ENCODE peak calls at places on chromosomes 6 and 20, in four cellular contexts. One of them, this sample, is unnamed. For H3K4me1, the result is how much of the 10 kb centered on the place peaks cover.

GRCh38 chr20:20611165-20611564 is 101.3 kb downstream of the RALGAPA2 start:
- DNase-seq in GM12878: no peak
- DNase-seq in K562: no peak
- DNase-seq in SK-N-SH: no peak
- DNase-seq in this sample: peak

GRCh38 chr20:57928181-57928967 is 218.6 kb upstream of the PMEPA1 start:
- DNase-seq in GM12878: no peak
- DNase-seq in K562: no peak
- DNase-seq in SK-N-SH: no peak
- DNase-seq in this sample: no peak

GRCh38 chr6:144019929-144020328 is 11.9 kb upstream of the PLAGL1 start:
- DNase-seq in GM12878: no peak
- DNase-seq in K562: no peak
- DNase-seq in SK-N-SH: no peak
- DNase-seq in this sample: no peak

GRCh38 chr20:12638633-12639360 is 370.0 kb upstream of the SPTLC3 start:
- DNase-seq in GM12878: no peak
- DNase-seq in K562: no peak
- DNase-seq in SK-N-SH: peak
- DNase-seq in this sample: no peak

GRCh38 chr6:71419954-71420692 is 131.5 kb downstream of the OGFRL1 start:
- DNase-seq in GM12878: no peak
- DNase-seq in K562: no peak
- DNase-seq in SK-N-SH: peak
- DNase-seq in this sample: no peak

GRCh38 chr6:37284781-37285180 is 26.8 kb upstream of the TMEM217 start:
- DNase-seq in GM12878: no peak
- DNase-seq in K562: no peak
- DNase-seq in SK-N-SH: no peak
- DNase-seq in this sample: no peak

GRCh38 chr6:15017251-15017650 is 228.6 kb upstream of the JARID2 start:
- DNase-seq in GM12878: no peak
- DNase-seq in K562: peak
- DNase-seq in SK-N-SH: no peak
- DNase-seq in this sample: no peak

GRCh38 chr6:138052783-138053182 is 54.4 kb downstream of the PERP start:
- DNase-seq in GM12878: no peak
- DNase-seq in K562: no peak
- DNase-seq in SK-N-SH: no peak
- DNase-seq in this sample: no peak

GRCh38 chr6:122400467-122401089 is 1.1 kb downstream of the HSF2 start:
- DNase-seq in GM12878: no peak
- DNase-seq in K562: peak
- DNase-seq in SK-N-SH: no peak
- DNase-seq in this sample: no peak

GRCh38 chr6:55704421-55704820 is 125.4 kb upstream of the HMGCLL1 start:
- DNase-seq in GM12878: no peak
- DNase-seq in K562: no peak
- DNase-seq in SK-N-SH: no peak
- DNase-seq in this sample: no peak

GRCh38 chr6:42378125-42378524 is 73.6 kb downstream of the TRERF1 start:
- DNase-seq in GM12878: no peak
- DNase-seq in K562: no peak
- DNase-seq in SK-N-SH: no peak
- DNase-seq in this sample: no peak

GRCh38 chr20:57000441-57000968 is 265.9 kb downstream of the BMP7 start:
- DNase-seq in GM12878: no peak
- DNase-seq in K562: no peak
- DNase-seq in SK-N-SH: no peak
- DNase-seq in this sample: no peak

GRCh38 chr6:14270925-14271791 is 153.6 kb downstream of the CD83 start:
- DNase-seq in GM12878: no peak
- DNase-seq in K562: peak
- DNase-seq in SK-N-SH: no peak
- DNase-seq in this sample: no peak

GRCh38 chr20:57908226-57908625 is 198.4 kb upstream of the PMEPA1 start:
- DNase-seq in GM12878: no peak
- DNase-seq in K562: no peak
- DNase-seq in SK-N-SH: no peak
- DNase-seq in this sample: no peak

GRCh38 chr20:58179432-58180099 is 48.9 kb downstream of the ANKRD60 start:
- DNase-seq in GM12878: no peak
- DNase-seq in K562: peak
- DNase-seq in SK-N-SH: peak
- DNase-seq in this sample: peak

GRCh38 chr6:111925296-111925695 is 52.0 kb upstream of the FYN start:
- DNase-seq in GM12878: no peak
- DNase-seq in K562: no peak
- DNase-seq in SK-N-SH: no peak
- DNase-seq in this sample: no peak

GRCh38 chr6:119273799-119274595 is 75.6 kb downstream of the MAN1A1 start:
- DNase-seq in GM12878: no peak
- DNase-seq in K562: no peak
- DNase-seq in SK-N-SH: peak
- DNase-seq in this sample: no peak

GRCh38 chr6:27139753-27140522 is 107.6 kb upstream of the PRSS16 start:
- DNase-seq in GM12878: no peak
- DNase-seq in K562: peak
- DNase-seq in SK-N-SH: no peak
- DNase-seq in this sample: no peak

GRCh38 chr20:62557999-62558408 is 82.2 kb upstream of the GATA5 start:
- DNase-seq in GM12878: no peak
- DNase-seq in K562: no peak
- DNase-seq in SK-N-SH: no peak
- DNase-seq in this sample: no peak

GRCh38 chr6:111439169-111439568 is 43.8 kb downstream of the REV3L start:
- DNase-seq in GM12878: no peak
- DNase-seq in K562: no peak
- DNase-seq in SK-N-SH: no peak
- DNase-seq in this sample: no peak

GRCh38 chr20:57772349-57772964 is 62.6 kb upstream of the PMEPA1 start:
- DNase-seq in GM12878: no peak
- DNase-seq in K562: no peak
- DNase-seq in SK-N-SH: no peak
- DNase-seq in this sample: no peak

GRCh38 chr6:7542065-7542877 is 800 bp downstream of the DSP start:
- DNase-seq in GM12878: no peak
- DNase-seq in K562: no peak
- DNase-seq in SK-N-SH: peak
- DNase-seq in this sample: no peak

GRCh38 chr6:46138281-46138680 is 8.5 kb downstream of the ENPP4 start:
- DNase-seq in GM12878: no peak
- DNase-seq in K562: no peak
- DNase-seq in SK-N-SH: no peak
- DNase-seq in this sample: no peak

GRCh38 chr6:14709900-14710299 is 536.0 kb upstream of the JARID2 start:
- DNase-seq in GM12878: no peak
- DNase-seq in K562: no peak
- DNase-seq in SK-N-SH: no peak
- DNase-seq in this sample: no peak

DNA sequence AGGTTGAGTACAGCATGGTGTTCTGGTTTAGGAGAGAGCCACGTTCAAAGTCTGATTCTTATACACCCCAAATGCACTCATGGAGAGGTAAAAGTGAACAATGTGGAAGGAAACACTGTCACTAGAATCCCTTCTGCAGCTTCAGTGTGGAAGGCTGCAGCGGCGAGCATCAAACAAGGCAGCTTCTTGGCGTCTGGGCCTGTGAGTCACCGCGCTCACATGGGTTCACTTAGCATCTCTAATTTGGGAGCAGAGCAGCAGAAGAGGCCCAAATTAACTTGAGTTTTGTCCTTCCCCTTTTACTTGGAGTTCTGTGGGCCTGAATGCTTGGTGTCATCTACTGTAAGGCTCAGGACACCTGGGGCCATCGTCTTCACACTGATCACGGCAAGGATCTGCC is 10.9 kb upstream of the E2F1 start:
- DNase-seq in GM12878: no peak
- DNase-seq in K562: no peak
- DNase-seq in SK-N-SH: peak
- DNase-seq in this sample: no peak
- TF ChIP-seq ZBTB33 in GM12878: no peak
- TF ChIP-seq ZBTB33 in K562: no peak
- TF ChIP-seq ZBTB33 in SK-N-SH: no peak
- TF ChIP-seq ZBTB33 in this sample: no peak

GRCh38 chr6:16657768-16658167 is 103.5 kb downstream of the ATXN1 start:
- DNase-seq in GM12878: no peak
- DNase-seq in K562: no peak
- DNase-seq in SK-N-SH: no peak
- DNase-seq in this sample: no peak

GRCh38 chr6:16653226-16653625 is 108.0 kb downstream of the ATXN1 start:
- DNase-seq in GM12878: no peak
- DNase-seq in K562: no peak
- DNase-seq in SK-N-SH: no peak
- DNase-seq in this sample: no peak

GRCh38 chr6:16651871-16652270 is 109.4 kb downstream of the ATXN1 start:
- DNase-seq in GM12878: no peak
- DNase-seq in K562: no peak
- DNase-seq in SK-N-SH: no peak
- DNase-seq in this sample: no peak

GRCh38 chr6:16656451-16656850 is 104.8 kb downstream of the ATXN1 start:
- DNase-seq in GM12878: no peak
- DNase-seq in K562: no peak
- DNase-seq in SK-N-SH: no peak
- DNase-seq in this sample: no peak

DNA sequence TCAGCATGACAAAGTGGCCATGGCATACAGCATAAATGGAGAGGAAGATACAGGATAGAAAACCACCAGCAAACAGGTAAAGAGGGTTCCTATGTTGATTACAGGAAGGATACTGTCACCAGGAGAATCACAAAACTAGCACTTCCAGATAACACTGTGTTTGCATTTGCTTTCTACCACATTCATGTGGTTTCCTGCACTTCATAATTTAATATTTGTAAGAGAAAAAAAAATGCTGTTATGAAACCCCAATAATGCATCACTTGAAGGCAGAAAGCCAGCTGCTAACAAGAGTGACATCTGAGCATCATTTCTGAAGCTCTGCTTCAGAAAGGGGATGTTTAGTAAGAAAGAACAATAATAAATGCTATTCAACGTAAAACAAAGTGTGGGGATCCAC is 106.6 kb downstream of the ATXN1 start:
- DNase-seq in GM12878: no peak
- DNase-seq in K562: no peak
- DNase-seq in SK-N-SH: no peak
- DNase-seq in this sample: no peak
- TF ChIP-seq FOXM1 in GM12878: no peak
- TF ChIP-seq FOXM1 in K562: no peak
- TF ChIP-seq FOXM1 in SK-N-SH: no peak
- TF ChIP-seq FOXM1 in this sample: no peak

DNA sequence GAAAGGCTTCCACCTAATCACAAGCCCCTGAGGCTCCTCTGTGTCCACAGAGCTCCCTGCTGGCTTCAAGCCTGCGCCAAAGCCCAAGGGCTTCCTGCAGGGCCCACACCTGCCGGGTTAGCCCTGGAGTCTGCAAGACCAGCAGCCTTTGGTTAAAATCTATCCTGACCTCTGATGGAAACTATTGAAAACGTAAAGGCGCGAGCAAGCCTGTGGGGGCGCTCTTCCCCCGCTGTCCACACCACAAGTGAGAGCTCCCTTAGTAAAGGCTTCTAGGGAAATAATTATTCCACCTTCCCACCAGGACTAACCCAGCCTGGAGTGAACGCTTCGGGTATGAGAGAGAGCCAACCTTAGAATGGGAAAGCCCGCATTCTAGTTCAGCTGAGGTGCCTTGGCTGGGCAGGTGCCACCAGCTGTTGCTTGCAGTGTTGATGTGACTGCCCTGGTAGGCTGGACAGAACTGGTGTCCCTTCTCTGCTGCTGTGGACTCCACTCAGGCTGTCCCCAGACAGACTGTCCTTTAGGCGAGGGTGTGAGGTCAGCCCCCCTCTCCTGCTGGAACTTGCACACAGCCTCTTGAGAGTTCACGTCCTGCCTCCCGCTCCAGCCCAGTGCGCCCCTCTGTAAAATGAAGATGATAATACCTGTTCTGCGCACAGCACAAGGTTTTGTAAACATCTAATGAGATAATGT is 68.7 kb downstream of the SYTL3 start:
- DNase-seq in GM12878: no peak
- DNase-seq in K562: peak
- DNase-seq in SK-N-SH: peak
- DNase-seq in this sample: peak
- H3K4me1 ChIP-seq in GM12878: half or more
- H3K4me1 ChIP-seq in K562: under half
- H3K4me1 ChIP-seq in SK-N-SH: under half
- H3K4me1 ChIP-seq in this sample: under half

GRCh38 chr6:141986457-141986856 is 146.3 kb upstream of the GJE1 start:
- DNase-seq in GM12878: no peak
- DNase-seq in K562: no peak
- DNase-seq in SK-N-SH: no peak
- DNase-seq in this sample: no peak
- TF ChIP-seq ZBTB33 in GM12878: no peak
- TF ChIP-seq ZBTB33 in K562: no peak
- TF ChIP-seq ZBTB33 in SK-N-SH: no peak
- TF ChIP-seq ZBTB33 in this sample: no peak

DNA sequence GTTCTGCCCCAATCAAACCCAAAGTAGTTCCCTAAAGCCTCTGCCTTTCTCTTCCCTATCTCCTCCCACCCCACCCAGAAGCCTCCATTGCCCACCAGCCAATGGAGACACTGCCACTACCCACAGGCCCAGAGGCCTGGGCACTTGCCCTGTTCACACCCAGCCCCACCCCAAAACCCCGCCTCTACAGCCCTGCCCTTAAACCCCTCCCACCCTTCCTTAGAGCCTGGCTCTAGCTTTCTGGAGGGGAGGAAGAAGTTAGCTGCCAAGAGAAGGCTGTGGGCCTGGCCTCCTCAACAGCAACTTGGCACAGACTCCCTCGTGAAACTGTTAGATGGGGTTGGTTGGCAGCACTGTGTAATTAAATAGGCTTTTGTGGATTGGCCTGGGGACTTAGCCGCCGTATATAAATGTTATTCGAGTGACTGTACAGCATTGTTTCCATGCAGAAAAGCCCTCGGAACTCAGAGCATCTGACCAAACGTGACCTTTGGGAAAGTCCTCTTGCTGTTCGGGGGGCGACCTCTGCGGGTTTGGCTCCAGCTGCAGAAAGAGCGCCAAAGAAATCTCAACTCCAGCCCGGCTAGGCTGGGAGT is 31.4 kb downstream of the COL11A2 start:
- DNase-seq in GM12878: no peak
- DNase-seq in K562: peak
- DNase-seq in SK-N-SH: peak
- DNase-seq in this sample: no peak
- TF ChIP-seq FOXM1 in GM12878: no peak
- TF ChIP-seq FOXM1 in K562: no peak
- TF ChIP-seq FOXM1 in SK-N-SH: no peak
- TF ChIP-seq FOXM1 in this sample: no peak

This sample was measured in HepG2.